ENCODE peak calls at places on chromosomes 5 and 9, in six cellular contexts. T, H, I, C, M and A are unnamed samples.

GRCh38 chr5:128290152-128290858 is 206.7 kb downstream of the SLC12A2 start:
- DNase-seq in T (no peak), H (no peak), I (no peak), C (no peak), M (no peak), A (peak; percentile 28)

GRCh38 chr5:11890777-11891176 is 13.5 kb downstream of the CTNND2 start:
- DNase-seq in T (no peak), H (no peak), I (no peak), C (no peak), M (no peak), A (no peak)

GRCh38 chr9:138115506-138115905 is 237.9 kb downstream of the CACNA1B start:
- DNase-seq in T (no peak), H (no peak), I (no peak), C (no peak), M (no peak), A (no peak)

GRCh38 chr5:125992050-125992449 is 431.2 kb upstream of the GRAMD2B start:
- DNase-seq in T (no peak), H (no peak), I (no peak), C (no peak), M (no peak), A (no peak)

GRCh38 chr9:81080900-81081299 is 608.4 kb downstream of the TLE1 start:
- DNase-seq in T (no peak), H (no peak), I (no peak), C (no peak), M (no peak), A (no peak)

GRCh38 chr9:134644715-134645606 is 3.4 kb downstream of the COL5A1 start:
- DNase-seq in T (no peak), H (peak; percentile 99), I (no peak), C (no peak), M (peak; percentile 50), A (peak; percentile 99)

GRCh38 chr5:16881253-16881652 is 54.8 kb downstream of the MYO10 start:
- DNase-seq in T (no peak), H (no peak), I (no peak), C (no peak), M (peak; percentile 73), A (no peak)

GRCh38 chr9:95740217-95741004 is 135.1 kb upstream of the ERCC6L2 start:
- DNase-seq in T (no peak), H (no peak), I (no peak), C (no peak), M (no peak), A (no peak)

GRCh38 chr5:138148811-138149210 is 9.6 kb upstream of the NME5 start:
- DNase-seq in T (no peak), H (peak; percentile 49), I (no peak), C (no peak), M (no peak), A (peak; percentile 89)

GRCh38 chr9:13690595-13690994 is 411.1 kb upstream of the MPDZ start:
- DNase-seq in T (no peak), H (no peak), I (no peak), C (no peak), M (no peak), A (no peak)

GRCh38 chr5:72121753-72122445 is 14.6 kb downstream of the MAP1B start:
- DNase-seq in T (no peak), H (no peak), I (no peak), C (no peak), M (no peak), A (no peak)

GRCh38 chr5:146744358-146744757 is 134.2 kb downstream of the PPP2R2B start:
- DNase-seq in T (no peak), H (no peak), I (no peak), C (no peak), M (no peak), A (peak; percentile 58)

GRCh38 chr5:167657016-167657415 is 634.4 kb upstream of the WWC1 start:
- DNase-seq in T (no peak), H (no peak), I (no peak), C (no peak), M (no peak), A (no peak)

GRCh38 chr9:20650750-20651299 is 28.5 kb upstream of the MLLT3 start:
- DNase-seq in T (no peak), H (no peak), I (no peak), C (no peak), M (no peak), A (no peak)

GRCh38 chr9:89808076-89808701 is 203.4 kb downstream of the GADD45G start:
- DNase-seq in T (no peak), H (no peak), I (peak; percentile 65), C (no peak), M (no peak), A (peak; percentile 23)

GRCh38 chr9:132631280-132631679 is 38.5 kb downstream of the DDX31 start:
- DNase-seq in T (no peak), H (peak; percentile 94), I (no peak), C (no peak), M (no peak), A (no peak)

GRCh38 chr9:91755761-91756638 is 194.0 kb downstream of the ROR2 start:
- DNase-seq in T (no peak), H (no peak), I (no peak), C (no peak), M (no peak), A (no peak)

GRCh38 chr5:73066466-73066865 is 53.9 kb upstream of the TMEM171 start:
- DNase-seq in T (no peak), H (no peak), I (no peak), C (no peak), M (no peak), A (peak; percentile 55)

GRCh38 chr5:172905771-172906170 is 53.5 kb upstream of the RPL26L1 start:
- DNase-seq in T (no peak), H (no peak), I (no peak), C (no peak), M (no peak), A (no peak)

GRCh38 chr5:78809444-78809843 is 160.9 kb upstream of the LHFPL2 start:
- DNase-seq in T (no peak), H (no peak), I (no peak), C (peak; percentile 33), M (no peak), A (no peak)

GRCh38 chr9:83327750-83328622 is 210.2 kb downstream of the FRMD3 start:
- DNase-seq in T (no peak), H (no peak), I (no peak), C (no peak), M (no peak), A (no peak)

GRCh38 chr5:141149812-141150211 is at the start of gene PCDHB6:
- DNase-seq in T (no peak), H (peak; percentile 26), I (no peak), C (no peak), M (no peak), A (peak; percentile 6)

GRCh38 chr9:91842358-91842757 is 107.7 kb downstream of the ROR2 start:
- DNase-seq in T (no peak), H (no peak), I (no peak), C (no peak), M (no peak), A (no peak)

GRCh38 chr5:101942321-101942882 is 353.7 kb downstream of the SLCO4C1 start:
- DNase-seq in T (no peak), H (peak; percentile 8), I (peak; percentile 25), C (peak; percentile 55), M (peak; percentile 50), A (peak; percentile 7)
- TF ChIP-seq CTCF in T (no peak), H (peak; percentile 56), I (peak; percentile 66), C (peak; percentile 33), M (peak; percentile 39), A (peak; percentile 24)

GRCh38 chr5:174154559-174154958 is 109.1 kb downstream of the NSG2 start:
- DNase-seq in T (no peak), H (no peak), I (no peak), C (no peak), M (no peak), A (no peak)
- TF ChIP-seq CTCF in T (no peak), H (no peak), I (no peak), C (no peak), M (no peak), A (no peak)

DNA sequence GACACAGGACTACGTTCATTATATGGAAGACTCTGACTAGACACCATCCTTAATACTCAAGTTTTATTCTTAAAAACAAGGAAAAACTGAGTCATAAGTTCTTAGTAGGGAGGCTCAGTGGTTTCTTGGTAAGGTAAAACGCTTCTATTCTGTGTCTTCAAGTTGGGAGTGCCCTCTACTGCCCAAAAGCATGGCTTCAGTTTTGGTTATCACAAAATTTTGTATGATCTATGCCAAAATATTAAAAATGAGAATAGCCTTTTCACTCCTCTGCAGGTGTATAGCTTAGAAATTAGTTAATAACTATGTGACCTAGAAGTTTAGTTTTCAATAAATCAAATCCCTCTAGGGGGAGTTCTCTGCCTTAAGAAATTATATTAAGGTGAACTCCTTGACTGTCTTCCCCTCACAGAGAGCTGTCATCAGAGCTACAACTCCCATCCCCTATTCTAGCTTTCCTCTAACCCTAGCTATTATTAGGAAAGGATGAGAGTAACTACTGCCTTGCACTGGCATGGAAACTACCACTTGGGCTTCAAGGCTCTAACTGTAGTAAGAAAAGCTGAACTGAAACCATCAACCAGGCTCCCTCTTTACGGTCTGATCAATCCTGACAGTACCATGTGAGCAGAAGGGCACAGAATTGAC is 189.7 kb downstream of the GNAQ start:
- DNase-seq in T (no peak), H (no peak), I (no peak), C (no peak), M (no peak), A (no peak)
- TF ChIP-seq CTCF in T (peak; percentile 36), H (no peak), I (no peak), C (peak; percentile 39), M (no peak), A (peak; percentile 42)

GRCh38 chr5:14109771-14110170 is 33.4 kb upstream of the TRIO start:
- DNase-seq in T (no peak), H (no peak), I (no peak), C (no peak), M (no peak), A (peak; percentile 12)

GRCh38 chr5:14107536-14107935 is 35.6 kb upstream of the TRIO start:
- DNase-seq in T (no peak), H (no peak), I (no peak), C (no peak), M (no peak), A (no peak)

GRCh38 chr5:14110196-14110595 is 32.9 kb upstream of the TRIO start:
- DNase-seq in T (no peak), H (no peak), I (no peak), C (no peak), M (no peak), A (peak; percentile 33)

GRCh38 chr5:14109041-14109747 is 33.9 kb upstream of the TRIO start:
- DNase-seq in T (no peak), H (peak; percentile 26), I (no peak), C (no peak), M (no peak), A (peak; percentile 10)

DNA sequence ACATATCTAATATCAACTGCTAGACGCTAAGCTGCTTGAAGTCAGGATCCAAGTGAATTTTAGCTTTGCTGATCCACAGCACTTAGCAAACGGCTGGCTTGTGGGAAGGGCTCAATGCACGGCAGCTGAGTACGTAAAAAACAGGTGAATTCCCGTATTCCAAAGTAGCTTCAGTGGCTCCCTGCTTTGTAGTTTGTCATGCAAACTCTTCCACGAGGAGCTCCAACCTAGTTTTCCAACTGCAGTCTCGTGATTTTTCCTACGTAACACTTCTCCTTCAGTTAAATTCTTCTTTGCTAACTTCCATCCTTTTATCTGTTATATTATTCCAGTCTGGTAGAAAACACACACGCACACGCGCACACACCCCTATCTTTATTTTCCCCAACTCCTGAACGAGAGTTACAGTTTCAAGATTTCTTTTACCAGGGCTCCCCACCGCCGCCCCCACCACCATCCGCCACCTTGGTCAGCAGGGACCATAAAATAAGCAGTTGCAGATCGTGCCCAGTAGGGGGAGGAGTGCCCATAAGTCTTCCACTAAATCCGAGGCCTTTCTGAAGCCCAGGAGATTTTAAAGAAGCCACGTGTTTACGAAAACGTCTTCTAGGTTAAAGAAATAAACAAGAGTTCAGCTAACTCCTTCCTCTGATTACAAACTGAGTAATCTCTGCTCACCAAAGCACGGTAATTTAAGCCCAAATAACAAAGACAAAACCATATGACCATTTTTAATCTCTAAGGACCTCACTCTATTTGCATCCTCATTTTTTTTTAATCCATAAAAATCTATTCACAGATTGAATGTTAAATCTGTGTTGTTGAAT is 34.8 kb upstream of the TRIO start:
- DNase-seq in T (peak; percentile 8), H (peak; percentile 76), I (peak; percentile 63), C (peak; percentile 73), M (peak; percentile 76), A (peak; percentile 89)
- TF ChIP-seq CTCF in T (peak; percentile 57), H (peak; percentile 73), I (peak; percentile 62), C (peak; percentile 76), M (peak; percentile 82), A (peak; percentile 76)